ENCODE peak calls at places on chromosome 21, in eight cellular contexts. U is A549, Y is prostate gland, E is upper lobe of right lung, Q is tibial artery, D is kidney, O is fibroblast of lung, W is PC-3. V is an unnamed sample. For H3K4me1, the result is how much of the 10 kb centered on the place peaks cover.

GRCh38 chr21:43333301-43334062 is 93.4 kb downstream of the SIK1 start:
- DNase-seq in U (peak), Y (peak), E (peak), Q (no peak), D (peak), O (peak), W (peak), V (no peak)

GRCh38 chr21:44598031-44598430 is 2.4 kb upstream of the KRTAP10-7 start:
- DNase-seq in U (no peak), Y (no peak), E (no peak), Q (no peak), D (no peak), O (peak), W (no peak), V (no peak)

GRCh38 chr21:28239345-28239744 is 753.3 kb downstream of the LTN1 start:
- DNase-seq in U (no peak), Y (no peak), E (no peak), Q (peak), D (peak), O (no peak), W (no peak), V (no peak)

GRCh38 chr21:42829417-42829816 is 49.9 kb downstream of the WDR4 start:
- DNase-seq in U (no peak), Y (no peak), E (peak), Q (no peak), D (peak), O (no peak), W (no peak), V (no peak)

GRCh38 chr21:42532466-42533181 is 19.0 kb downstream of the SLC37A1 start:
- DNase-seq in U (no peak), Y (no peak), E (peak), Q (peak), D (peak), O (no peak), W (no peak), V (no peak)

GRCh38 chr21:34579411-34579810 is 35.5 kb downstream of the RCAN1 start:
- DNase-seq in U (no peak), Y (no peak), E (no peak), Q (no peak), D (no peak), O (peak), W (peak), V (no peak)

GRCh38 chr21:28089599-28090421 is 902.9 kb downstream of the LTN1 start:
- DNase-seq in U (no peak), Y (no peak), E (no peak), Q (no peak), D (no peak), O (no peak), W (peak), V (no peak)

GRCh38 chr21:29072873-29073221 is 601 bp downstream of the CCT8 start:
- DNase-seq in U (no peak), Y (no peak), E (no peak), Q (no peak), D (no peak), O (peak), W (peak), V (no peak)

GRCh38 chr21:16084776-16085364 is 355.1 kb downstream of the USP25 start:
- DNase-seq in U (no peak), Y (no peak), E (no peak), Q (peak), D (no peak), O (peak), W (peak), V (no peak)

GRCh38 chr21:44454747-44455523 is at the start of gene LRRC3:
- DNase-seq in U (peak), Y (peak), E (peak), Q (peak), D (peak), O (peak), W (peak), V (peak)

GRCh38 chr21:25750085-25750484 is 15.3 kb downstream of the GABPA start:
- DNase-seq in U (no peak), Y (no peak), E (no peak), Q (no peak), D (no peak), O (no peak), W (no peak), V (no peak)

GRCh38 chr21:27213328-27213727 is 246.4 kb upstream of the ADAMTS5 start:
- DNase-seq in U (no peak), Y (no peak), E (no peak), Q (no peak), D (no peak), O (no peak), W (peak), V (no peak)

GRCh38 chr21:30480145-30480544 is at the start of gene KRTAP19-1:
- DNase-seq in U (no peak), Y (no peak), E (no peak), Q (no peak), D (no peak), O (no peak), W (no peak), V (no peak)

GRCh38 chr21:41141031-41141457 is 26.9 kb upstream of the BACE2 start:
- DNase-seq in U (no peak), Y (peak), E (no peak), Q (no peak), D (no peak), O (peak), W (peak), V (no peak)

GRCh38 chr21:41651396-41651795 is 115.5 kb downstream of the RIPK4 start:
- DNase-seq in U (no peak), Y (no peak), E (peak), Q (peak), D (no peak), O (no peak), W (peak), V (no peak)

GRCh38 chr21:45152265-45152746 is 77.9 kb downstream of the ADARB1 start:
- DNase-seq in U (no peak), Y (no peak), E (peak), Q (peak), D (no peak), O (peak), W (no peak), V (peak)

GRCh38 chr21:15868940-15869339 is 139.2 kb downstream of the USP25 start:
- DNase-seq in U (no peak), Y (no peak), E (no peak), Q (no peak), D (no peak), O (no peak), W (no peak), V (no peak)

GRCh38 chr21:23955130-23955873 is 1652.0 kb downstream of the MRPL39 start:
- DNase-seq in U (no peak), Y (no peak), E (no peak), Q (no peak), D (no peak), O (no peak), W (no peak), V (no peak)

GRCh38 chr21:31781737-31782136 is 49.8 kb upstream of the SCAF4 start:
- DNase-seq in U (no peak), Y (peak), E (no peak), Q (no peak), D (no peak), O (peak), W (peak), V (no peak)

GRCh38 chr21:16082038-16082816 is 352.4 kb downstream of the USP25 start:
- DNase-seq in U (no peak), Y (no peak), E (no peak), Q (no peak), D (no peak), O (no peak), W (peak), V (no peak)

GRCh38 chr21:14833221-14833620 is 231.6 kb downstream of the NRIP1 start:
- DNase-seq in U (no peak), Y (no peak), E (no peak), Q (no peak), D (no peak), O (no peak), W (no peak), V (no peak)

GRCh38 chr21:15894596-15894995 is 164.8 kb downstream of the USP25 start:
- DNase-seq in U (no peak), Y (no peak), E (no peak), Q (no peak), D (no peak), O (peak), W (peak), V (no peak)

GRCh38 chr21:37565530-37566223 is 199.1 kb downstream of the DYRK1A start:
- DNase-seq in U (no peak), Y (no peak), E (no peak), Q (no peak), D (no peak), O (peak), W (no peak), V (no peak)

GRCh38 chr21:41605178-41605933 is 97.4 kb upstream of the TMPRSS2 start:
- DNase-seq in U (no peak), Y (peak), E (peak), Q (no peak), D (no peak), O (no peak), W (peak), V (no peak)

GRCh38 chr21:16124397-16125130 is 394.8 kb downstream of the USP25 start:
- DNase-seq in U (no peak), Y (no peak), E (no peak), Q (no peak), D (no peak), O (peak), W (peak), V (no peak)

GRCh38 chr21:44920694-44921604 is at the start of gene ITGB2:
- DNase-seq in U (no peak), Y (no peak), E (peak), Q (no peak), D (peak), O (no peak), W (no peak), V (peak)

GRCh38 chr21:29641001-29641634 is 298.7 kb downstream of the GRIK1 start:
- DNase-seq in U (no peak), Y (no peak), E (no peak), Q (no peak), D (no peak), O (no peak), W (no peak), V (no peak)

GRCh38 chr21:15446193-15446592 is 283.6 kb upstream of the USP25 start:
- DNase-seq in U (no peak), Y (no peak), E (no peak), Q (no peak), D (peak), O (no peak), W (no peak), V (no peak)

GRCh38 chr21:32137266-32137665 is 141.6 kb downstream of the MIS18A start:
- DNase-seq in U (no peak), Y (no peak), E (no peak), Q (no peak), D (no peak), O (no peak), W (no peak), V (no peak)

GRCh38 chr21:35476616-35477395 is 427.7 kb upstream of the RUNX1 start:
- DNase-seq in U (no peak), Y (no peak), E (no peak), Q (no peak), D (no peak), O (peak), W (peak), V (no peak)

GRCh38 chr21:42578761-42579415 is 65.2 kb downstream of the SLC37A1 start:
- DNase-seq in U (no peak), Y (no peak), E (peak), Q (peak), D (peak), O (no peak), W (no peak), V (no peak)

GRCh38 chr21:17389311-17389710 is 123.5 kb upstream of the CXADR start:
- DNase-seq in U (no peak), Y (no peak), E (no peak), Q (no peak), D (no peak), O (no peak), W (no peak), V (no peak)
- H3K27ac ChIP-seq in U (no peak), Y (no peak), E (no peak), Q (no peak), D (no peak), O (no peak), W (no peak), V (no peak)

DNA sequence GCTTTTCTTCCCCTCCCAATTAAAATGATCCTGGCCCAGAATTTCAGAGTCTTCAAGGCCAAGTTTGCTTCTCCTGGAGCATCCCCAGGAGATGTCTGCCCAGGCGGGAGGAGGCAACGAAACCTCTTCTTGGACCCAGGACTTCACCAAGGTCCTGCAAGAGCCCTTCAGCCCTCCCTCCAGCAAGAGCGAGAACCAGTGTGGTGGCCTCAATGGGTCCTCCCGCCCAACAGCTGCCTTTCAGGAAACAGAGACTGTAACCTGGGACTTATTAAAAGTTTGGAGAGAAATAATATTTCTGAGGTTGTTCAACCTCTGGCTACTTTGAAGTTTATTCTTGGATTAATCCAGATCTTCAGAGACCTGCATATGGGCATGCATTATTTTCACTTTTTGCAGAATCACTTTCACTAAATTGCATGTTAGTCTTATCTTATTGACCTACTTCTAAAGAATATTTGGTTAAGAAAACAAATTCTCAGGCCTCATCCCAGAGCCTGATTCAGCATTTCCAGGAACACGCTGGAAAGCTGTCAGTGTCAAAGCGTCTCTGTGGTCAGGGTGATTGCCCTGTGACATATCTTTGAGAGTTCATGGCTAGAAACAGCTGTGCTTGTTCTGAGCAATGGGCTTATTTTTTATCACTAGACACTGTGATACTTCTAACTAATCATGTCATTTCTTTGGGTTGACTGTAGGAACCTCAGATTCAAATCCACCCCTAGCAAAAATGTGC is 66.0 kb upstream of the CLDN14 start:
- DNase-seq in U (no peak), Y (no peak), E (no peak), Q (peak), D (no peak), O (peak), W (no peak), V (no peak)
- H3K4me1 ChIP-seq in U (under half), Y (under half), E (under half), Q (under half), D (under half), O (under half), W (under half), V (under half)

GRCh38 chr21:39644069-39644468 is 31.3 kb downstream of the B3GALT5 start:
- DNase-seq in U (no peak), Y (no peak), E (no peak), Q (no peak), D (no peak), O (no peak), W (no peak), V (no peak)
- H3K4me3 ChIP-seq in U (no peak), Y (no peak), E (no peak), Q (no peak), D (no peak), O (no peak), W (no peak), V (no peak)

DNA sequence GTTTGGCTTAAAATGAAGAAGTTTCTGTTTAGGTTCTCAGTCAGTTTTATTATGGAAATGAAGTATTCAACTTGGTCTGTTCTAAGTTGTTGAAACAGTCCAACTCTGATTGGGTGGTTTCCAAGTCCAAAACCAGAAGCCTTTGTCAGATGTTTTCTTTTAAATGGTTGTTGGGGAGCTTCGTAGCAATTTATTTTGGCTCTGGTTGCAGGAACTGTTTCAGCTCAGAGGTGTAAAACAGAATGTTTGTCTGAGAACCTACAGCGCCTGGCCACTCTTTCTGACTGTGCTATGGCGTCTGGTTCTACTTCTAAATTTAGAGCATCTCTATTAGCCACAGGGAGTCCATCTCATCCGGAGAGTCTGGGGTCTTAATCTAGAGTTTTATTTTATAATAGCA is 582.6 kb upstream of the TMPRSS15 start:
- DNase-seq in U (no peak), Y (no peak), E (no peak), Q (no peak), D (no peak), O (no peak), W (no peak), V (no peak)
- H3K27ac ChIP-seq in U (no peak), Y (no peak), E (no peak), Q (no peak), D (no peak), O (no peak), W (no peak), V (no peak)

GRCh38 chr21:38821959-38822682 is 16.4 kb downstream of the ETS2 start:
- DNase-seq in U (no peak), Y (no peak), E (peak), Q (no peak), D (peak), O (no peak), W (no peak), V (no peak)
- H3K4me1 ChIP-seq in U (under half), Y (under half), E (half or more), Q (under half), D (under half), O (under half), W (under half), V (under half)

GRCh38 chr21:46168659-46169386 is 13.4 kb upstream of the FTCD start:
- DNase-seq in U (no peak), Y (no peak), E (no peak), Q (no peak), D (no peak), O (no peak), W (no peak), V (no peak)

GRCh38 chr21:46172863-46173528 is 11.3 kb downstream of the SPATC1L start:
- DNase-seq in U (no peak), Y (no peak), E (peak), Q (peak), D (peak), O (no peak), W (no peak), V (no peak)

GRCh38 chr21:46173573-46173972 is 10.7 kb downstream of the SPATC1L start:
- DNase-seq in U (no peak), Y (no peak), E (peak), Q (peak), D (peak), O (no peak), W (no peak), V (no peak)

GRCh38 chr21:46171585-46171984 is 12.7 kb downstream of the SPATC1L start:
- DNase-seq in U (no peak), Y (no peak), E (no peak), Q (no peak), D (no peak), O (no peak), W (no peak), V (no peak)

GRCh38 chr21:46171996-46172862 is 12.0 kb downstream of the SPATC1L start:
- DNase-seq in U (no peak), Y (no peak), E (peak), Q (peak), D (peak), O (no peak), W (no peak), V (no peak)
- H3K4me3 ChIP-seq in U (no peak), Y (no peak), E (no peak), Q (no peak), D (no peak), O (no peak), W (no peak), V (no peak)

DNA sequence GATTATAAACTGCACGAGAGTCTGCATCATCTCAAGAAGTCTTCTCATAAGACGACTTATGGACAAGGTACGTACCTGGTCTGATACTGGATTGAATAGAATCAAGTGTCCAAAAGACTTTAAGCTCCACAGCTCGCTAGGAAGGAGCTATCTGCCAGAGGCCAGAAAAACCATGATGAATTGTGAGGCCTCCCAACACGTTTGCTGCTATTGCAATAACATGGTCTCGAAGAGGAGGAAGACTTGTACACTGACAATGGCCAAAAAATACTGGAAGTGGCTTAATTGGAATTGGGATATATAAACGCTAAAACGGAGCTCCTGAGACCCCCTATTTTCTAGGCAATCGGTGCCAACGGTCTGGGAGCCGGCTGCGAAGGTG is 534 bp downstream of the DNAJC28 start:
- DNase-seq in U (no peak), Y (no peak), E (no peak), Q (no peak), D (no peak), O (peak), W (no peak), V (no peak)
- H3K27ac ChIP-seq in U (peak), Y (peak), E (peak), Q (peak), D (peak), O (peak), W (no peak), V (peak)

DNA sequence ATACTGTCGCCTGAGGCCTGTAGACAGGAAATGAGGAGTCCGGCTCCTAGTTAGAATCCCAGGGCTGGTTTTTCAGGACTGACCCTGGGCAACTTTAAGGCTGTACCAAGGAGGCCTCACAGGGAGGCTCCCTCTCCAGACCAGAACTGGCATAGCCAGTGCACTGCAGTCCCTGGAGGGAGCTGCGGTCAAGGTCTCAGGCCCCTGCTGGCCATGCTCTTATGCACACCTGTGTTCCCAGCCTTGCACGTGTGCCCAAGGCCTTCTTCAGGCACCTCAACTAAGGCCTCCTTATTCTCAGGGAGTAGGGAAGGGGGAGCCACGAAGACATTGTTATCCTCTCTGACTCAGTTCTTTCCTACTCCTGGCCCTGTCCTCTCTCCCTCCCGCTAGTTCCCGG is 22.0 kb upstream of the IFNAR1 start:
- DNase-seq in U (no peak), Y (no peak), E (no peak), Q (peak), D (no peak), O (no peak), W (peak), V (no peak)
- H3K4me1 ChIP-seq in U (under half), Y (under half), E (under half), Q (under half), D (under half), O (under half), W (under half), V (under half)

V was measured in effector memory CD4-positive, alpha-beta T cell.